ENCODE peak calls at places on chromosomes 6 and 20, in six cellular contexts. G is NCI-H460, Q is right atrium auricular region, H is fibroblast of lung, L is SK-MEL-5, A is T-cell. R is an unnamed sample.

GRCh38 chr6:11459002-11459658 is 78.4 kb upstream of the TMEM170B start:
- DNase-seq in G (no peak), Q (no peak), H (no peak), L (no peak), A (no peak), R (no peak)

GRCh38 chr6:155448823-155449789 is 6.5 kb downstream of the NOX3 start:
- DNase-seq in L (no peak), A (no peak), G (no peak), H (peak), Q (no peak), R (no peak)

GRCh38 chr20:62062661-62063600 is 2.8 kb downstream of the TAF4 start:
- DNase-seq in G (no peak), Q (no peak), H (no peak), A (no peak), L (no peak), R (no peak)

GRCh38 chr20:61876931-61877330 is 188.8 kb downstream of the TAF4 start:
- DNase-seq in Q (no peak), H (no peak), A (no peak), L (no peak), G (no peak), R (no peak)

GRCh38 chr6:169095153-169095552 is 158.5 kb downstream of the THBS2 start:
- DNase-seq in Q (no peak), A (no peak), G (no peak), H (no peak), L (no peak), R (no peak)

GRCh38 chr6:158125271-158125670 is 42.8 kb downstream of the SERAC1 start:
- DNase-seq in H (no peak), G (no peak), A (no peak), Q (no peak), L (peak), R (no peak)

GRCh38 chr20:53608456-53609413 is 15.1 kb upstream of the ZNF217 start:
- DNase-seq in H (no peak), A (peak), G (no peak), L (no peak), Q (peak), R (no peak)

GRCh38 chr20:32858873-32859372 is at the start of gene EFCAB8:
- DNase-seq in L (no peak), G (no peak), A (no peak), Q (no peak), H (no peak), R (no peak)

GRCh38 chr6:73743556-73743955 is 47.6 kb downstream of the CD109 start:
- DNase-seq in G (no peak), Q (no peak), L (peak), H (peak), A (no peak), R (no peak)

GRCh38 chr6:137233561-137234504 is 14.6 kb upstream of the IFNGR1 start:
- DNase-seq in H (peak), A (no peak), L (peak), G (no peak), Q (no peak), R (no peak)

GRCh38 chr6:117666881-117667280 is 8.4 kb upstream of the NUS1 start:
- DNase-seq in L (no peak), Q (no peak), G (no peak), H (peak), A (no peak), R (no peak)

GRCh38 chr20:56409521-56409920 is 2.5 kb upstream of the CASS4 start:
- DNase-seq in G (no peak), Q (no peak), A (no peak), H (no peak), L (no peak), R (no peak)

GRCh38 chr6:55636406-55637102 is 57.6 kb upstream of the HMGCLL1 start:
- DNase-seq in Q (no peak), G (peak), L (peak), H (peak), A (no peak), R (no peak)

GRCh38 chr6:13538084-13538483 is 36.3 kb upstream of the SIRT5 start:
- DNase-seq in A (no peak), Q (no peak), L (peak), H (peak), G (peak), R (no peak)

GRCh38 chr6:68082086-68082485 is 553.0 kb upstream of the ADGRB3 start:
- DNase-seq in G (no peak), L (no peak), H (no peak), A (no peak), Q (no peak), R (no peak)

GRCh38 chr20:63536997-63537524 is at the start of gene PTK6:
- DNase-seq in Q (no peak), G (peak), A (no peak), L (no peak), H (no peak), R (peak)

GRCh38 chr6:90350689-90351554 is 54.3 kb upstream of the BACH2 start:
- DNase-seq in Q (no peak), H (no peak), A (peak), G (no peak), L (no peak), R (peak)

GRCh38 chr6:70103798-70104197 is 199.1 kb downstream of the COL9A1 start:
- DNase-seq in G (no peak), A (no peak), L (peak), H (no peak), Q (no peak), R (no peak)

GRCh38 chr20:9442858-9443257 is 71.5 kb upstream of the LAMP5 start:
- DNase-seq in Q (no peak), H (peak), A (no peak), L (no peak), G (no peak), R (no peak)

GRCh38 chr20:49381558-49382493 is 100.6 kb downstream of the KCNB1 start:
- DNase-seq in A (no peak), L (no peak), Q (peak), H (peak), G (no peak), R (no peak)

GRCh38 chr6:154341876-154342275 is 14.7 kb downstream of the IPCEF1 start:
- DNase-seq in Q (no peak), L (no peak), H (peak), G (no peak), A (no peak), R (no peak)

GRCh38 chr6:39225946-39226437 is 3.3 kb downstream of the KCNK5 start:
- DNase-seq in L (no peak), H (no peak), G (no peak), Q (no peak), A (peak), R (peak)

GRCh38 chr6:1215884-1216487 is 95.9 kb upstream of the FOXQ1 start:
- DNase-seq in G (no peak), A (no peak), Q (no peak), L (no peak), H (no peak), R (no peak)

GRCh38 chr6:26322645-26323482 is 42.1 kb upstream of the BTN3A2 start:
- DNase-seq in L (peak), A (peak), Q (no peak), G (peak), H (peak), R (no peak)

GRCh38 chr6:74166849-74167248 is 470.8 kb downstream of the CD109 start:
- DNase-seq in H (peak), L (no peak), G (no peak), A (no peak), Q (no peak), R (no peak)

GRCh38 chr6:131787955-131788712 is 19.7 kb upstream of the ENPP1 start:
- DNase-seq in G (no peak), Q (no peak), L (peak), A (no peak), H (peak), R (no peak)

GRCh38 chr6:3473773-3474172 is 16.9 kb upstream of the SLC22A23 start:
- DNase-seq in Q (no peak), L (no peak), H (no peak), G (no peak), A (no peak), R (no peak)

GRCh38 chr6:158573542-158573931 is 13.6 kb downstream of the TMEM181 start:
- DNase-seq in Q (no peak), G (no peak), A (no peak), H (no peak), L (no peak), R (no peak)

GRCh38 chr6:75762063-75762462 is 13.0 kb downstream of the MYO6 start:
- DNase-seq in Q (no peak), A (no peak), G (no peak), L (no peak), H (no peak), R (no peak)

GRCh38 chr6:100701728-100702127 is 179.4 kb downstream of the ASCC3 start:
- DNase-seq in H (no peak), G (no peak), A (no peak), Q (no peak), L (no peak), R (no peak)

GRCh38 chr20:23125159-23125558 is 39.0 kb upstream of the CD93 start:
- DNase-seq in L (no peak), H (no peak), Q (no peak), A (no peak), G (no peak), R (no peak)

GRCh38 chr6:109001554-109001953 is 93.1 kb downstream of the SESN1 start:
- DNase-seq in A (no peak), Q (no peak), L (no peak), G (no peak), H (no peak), R (no peak)

GRCh38 chr6:166947251-166947650 is 9.1 kb downstream of the RNASET2 start:
- DNase-seq in G (no peak), L (no peak), Q (no peak), H (no peak), A (no peak), R (no peak)

GRCh38 chr20:43844778-43845614 is 69.7 kb upstream of the TOX2 start:
- DNase-seq in A (no peak), Q (no peak), L (no peak), G (peak), H (peak), R (no peak)

R was measured in activated effector memory CD4-positive, alpha-beta T cell treated with Interleukin-2 at 50 U/mL for 16 hours.